ENCODE peak calls at places on chromosomes 4 and X, in ten cellular contexts. O is CD4-positive, alpha-beta memory T cell; S is stomach; K is tibial nerve; W is ovary; R is ascending aorta; F is GM23338; G is Peyer's patch; U is SJSA1; P is adipocyte. D is an unnamed sample.

GRCh38 chr4:167903291-167903721 is 189.0 kb upstream of the ANXA10 start:
- DNase-seq in U (no peak), F (no peak), O (no peak), G (no peak), R (no peak), K (no peak), W (no peak), P (peak; percentile 50), S (no peak), D (no peak)

GRCh38 chr4:7276538-7276937 is 84.2 kb downstream of the SORCS2 start:
- DNase-seq in F (no peak), G (no peak), U (no peak), K (no peak), P (no peak), S (no peak), R (no peak), O (no peak), W (no peak), D (no peak)

GRCh38 chr4:153159728-153160221 is 44.5 kb upstream of the TRIM2 start:
- DNase-seq in F (no peak), K (no peak), U (no peak), O (no peak), S (no peak), W (no peak), G (no peak), P (peak; percentile 64), R (no peak), D (no peak)

GRCh38 chrX:1673337-1673736 is 58.5 kb downstream of the ASMT start:
- DNase-seq in W (no peak), F (peak; percentile 54), O (peak; percentile 32), U (no peak), K (no peak), R (no peak), P (peak; percentile 42), G (no peak), S (no peak), D (peak; percentile 43)

GRCh38 chr4:7150083-7150635 is 42.2 kb upstream of the SORCS2 start:
- DNase-seq in O (no peak), S (no peak), U (no peak), R (no peak), K (no peak), P (no peak), F (no peak), G (no peak), W (no peak), D (no peak)

GRCh38 chrX:119230850-119231249 is 5.2 kb upstream of the PGRMC1 start:
- DNase-seq in S (no peak), R (no peak), P (no peak), F (no peak), O (no peak), K (no peak), W (no peak), U (no peak), G (no peak), D (no peak)

GRCh38 chr4:141307241-141307689 is 86.6 kb downstream of the ZNF330 start:
- DNase-seq in S (peak; percentile 37), W (no peak), F (peak; percentile 61), G (peak; percentile 67), K (peak; percentile 28), U (peak; percentile 50), R (no peak), P (peak; percentile 76), O (peak; percentile 60), D (peak; percentile 46)

GRCh38 chr4:85869156-85869555 is 394.2 kb downstream of the ARHGAP24 start:
- DNase-seq in S (no peak), W (no peak), F (peak; percentile 6), R (no peak), K (no peak), O (no peak), U (no peak), G (no peak), P (no peak), D (no peak)

GRCh38 chr4:43843501-43843900 is 605.1 kb downstream of the KCTD8 start:
- DNase-seq in O (no peak), S (no peak), P (no peak), W (no peak), F (peak; percentile 36), G (no peak), R (no peak), U (no peak), K (no peak), D (peak; percentile 37)

GRCh38 chr4:96354036-96354712 is 514.3 kb downstream of the PDHA2 start:
- DNase-seq in K (no peak), U (no peak), S (no peak), W (no peak), R (no peak), F (no peak), G (no peak), O (no peak), P (peak; percentile 17), D (no peak)

DNA sequence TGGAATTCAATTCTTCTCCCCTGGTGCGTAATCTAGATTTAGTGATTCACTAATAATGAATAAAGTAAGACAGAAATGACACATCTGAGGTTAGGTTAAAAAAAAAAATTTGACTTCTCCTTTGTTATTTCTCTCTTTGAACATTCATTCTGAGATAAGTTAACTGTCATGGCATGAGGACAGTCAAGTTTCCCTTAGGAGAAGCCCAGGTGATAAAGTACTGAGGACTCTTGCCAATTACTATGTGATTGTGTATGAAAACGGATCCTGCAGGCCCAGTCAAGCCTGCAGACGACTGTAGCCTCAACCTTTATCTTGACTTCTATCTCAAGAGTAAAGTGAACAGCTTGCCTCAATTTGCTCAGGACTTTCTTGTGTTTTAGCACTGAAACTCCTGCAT is 293.2 kb downstream of the PRR32 start:
- DNase-seq in F (no peak), P (no peak), K (no peak), S (no peak), W (no peak), U (no peak), O (no peak), G (no peak), R (no peak), D (no peak)
- H3K27me3 ChIP-seq in F (no peaks in the 10 kb centered on the region), P (no peaks in the 10 kb centered on the region), K (no peaks in the 10 kb centered on the region), S (no peaks in the 10 kb centered on the region), W (no peaks in the 10 kb centered on the region), U (no peaks in the 10 kb centered on the region), O (no peaks in the 10 kb centered on the region), G (no peaks in the 10 kb centered on the region), R (no peaks in the 10 kb centered on the region), D (no peaks in the 10 kb centered on the region)

GRCh38 chrX:70476166-70476933 is 31.7 kb downstream of the DLG3 start:
- DNase-seq in S (no peak), P (no peak), K (no peak), W (no peak), F (peak; percentile 43), O (no peak), R (no peak), G (no peak), U (no peak), D (no peak)

GRCh38 chrX:70476934-70477733 is 32.5 kb downstream of the DLG3 start:
- DNase-seq in K (no peak), F (peak; percentile 59), O (no peak), P (peak; percentile 68), U (peak; percentile 76), W (peak; percentile 54), G (no peak), S (peak; percentile 39), R (no peak), D (no peak)

GRCh38 chrX:70478521-70478920 is 33.9 kb downstream of the DLG3 start:
- DNase-seq in R (no peak), U (no peak), F (no peak), K (no peak), P (no peak), S (no peak), W (no peak), O (no peak), G (no peak), D (no peak)

GRCh38 chrX:70479197-70479969 is 34.7 kb downstream of the DLG3 start:
- DNase-seq in R (no peak), K (no peak), S (no peak), U (peak; percentile 40), W (no peak), G (no peak), F (no peak), O (no peak), P (peak; percentile 67), D (no peak)

DNA sequence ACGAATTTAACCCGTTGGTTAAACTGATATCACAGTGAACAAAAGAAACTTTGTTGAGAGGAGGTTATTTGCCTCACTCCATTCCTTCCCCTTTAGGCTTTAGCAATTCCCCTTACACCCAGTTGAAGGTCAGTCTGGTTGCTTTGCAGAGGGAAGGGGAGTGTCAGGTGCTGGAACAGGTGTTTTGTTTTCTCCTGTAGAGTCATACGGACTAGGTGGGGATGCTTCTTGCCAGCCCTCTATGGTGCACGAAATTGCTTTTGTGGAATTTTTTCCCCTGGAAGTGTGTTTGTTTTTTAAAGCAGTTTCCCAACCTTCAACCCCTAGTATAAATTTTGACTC is 33.1 kb downstream of the DLG3 start:
- DNase-seq in S (no peak), G (no peak), W (no peak), F (no peak), K (no peak), O (no peak), P (no peak), R (no peak), U (no peak), D (no peak)
- H3K4me3 ChIP-seq in S (peak overlapping the region; percentile 11), G (peak overlapping the region; percentile 34), W (no peak overlapping the region), F (peak overlapping the region; percentile 41), K (no peak overlapping the region), O (no peak overlapping the region), P (peak overlapping the region; percentile 49), R (no peak overlapping the region), U (peak overlapping the region; percentile 4), D (no peak overlapping the region)

DNA sequence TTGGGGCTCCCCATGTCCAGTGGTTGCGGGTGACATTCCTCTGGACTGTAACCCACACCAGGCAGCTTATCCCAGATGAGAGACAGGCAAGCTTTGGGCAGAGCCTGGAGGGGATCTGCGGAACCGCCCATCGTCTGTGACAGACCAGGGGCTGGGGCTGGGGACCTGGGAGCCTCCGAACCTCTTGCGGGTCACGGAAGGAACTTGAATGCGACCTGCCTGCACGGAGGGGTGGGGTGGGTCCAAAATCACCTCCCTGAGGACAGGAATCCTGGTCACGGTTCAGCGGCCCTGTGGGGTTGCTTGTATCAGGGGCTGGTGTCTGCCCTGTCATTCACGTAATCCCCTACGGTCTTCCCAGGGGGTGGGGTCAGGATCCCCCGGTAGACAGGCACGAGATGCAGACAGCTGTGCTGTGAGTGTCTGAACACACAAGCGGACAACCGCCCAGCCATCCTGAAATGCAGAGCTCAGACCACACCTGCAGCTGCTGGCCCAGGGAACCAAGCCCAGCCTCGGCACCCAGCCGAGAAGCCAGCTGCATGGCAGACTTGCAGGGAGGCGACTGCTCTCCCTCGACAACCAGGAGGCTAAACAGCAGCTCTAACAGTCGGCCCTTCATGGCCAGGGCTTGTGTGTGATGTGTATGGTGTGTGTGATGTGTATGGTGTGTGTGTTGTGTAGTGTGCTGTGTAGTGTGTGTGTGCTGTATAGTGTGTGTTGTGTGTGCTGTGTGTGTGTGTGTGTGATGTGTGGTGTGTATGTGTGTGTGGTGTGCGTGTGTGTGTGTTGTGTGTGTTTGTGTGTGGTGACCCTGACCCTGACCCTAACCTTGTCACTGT is 105.9 kb upstream of the ADRA2C start:
- DNase-seq in P (no peak), R (no peak), F (no peak), S (no peak), K (no peak), W (no peak), G (no peak), U (no peak), O (no peak), D (no peak)
- H3K27me3 ChIP-seq in P (peaks cover 58% of the 10 kb centered on the region), R (no peaks in the 10 kb centered on the region), F (no peaks in the 10 kb centered on the region), S (peaks cover 3% of the 10 kb centered on the region), K (peaks cover 13% of the 10 kb centered on the region), W (no peaks in the 10 kb centered on the region), G (no peaks in the 10 kb centered on the region), U (peaks cover 31% of the 10 kb centered on the region), O (no peaks in the 10 kb centered on the region), D (no peaks in the 10 kb centered on the region)

DNA sequence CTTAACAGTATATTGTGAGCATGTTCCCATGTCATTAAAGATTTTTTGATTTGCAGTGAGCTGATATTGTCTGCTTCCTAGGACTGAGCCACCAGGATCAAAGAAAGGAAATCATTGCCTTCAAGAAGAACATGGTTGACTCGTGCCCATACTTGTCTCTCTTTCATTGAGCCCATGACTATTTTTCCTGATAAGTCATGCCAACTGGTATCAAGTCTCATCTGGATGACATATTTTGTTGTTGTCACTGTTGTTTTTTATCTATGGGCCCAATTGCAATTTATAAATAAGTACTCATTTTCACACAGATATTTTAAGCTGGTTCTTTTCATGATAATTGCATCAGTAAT is 10.2 kb upstream of the RHOH start:
- DNase-seq in O (no peak), P (no peak), R (no peak), G (no peak), W (no peak), S (no peak), K (no peak), F (no peak), U (no peak), D (no peak)
- H3K4me3 ChIP-seq in O (no peak overlapping the region), P (no peak overlapping the region), R (no peak overlapping the region), G (no peak overlapping the region), W (no peak overlapping the region), S (no peak overlapping the region), K (no peak overlapping the region), F (no peak overlapping the region), U (no peak overlapping the region), D (no peak overlapping the region)

D was measured in Caco-2.